ENCODE peak calls at places on chromosomes 12 and 14, in ten cellular contexts. One of them, this sample, is unnamed.

GRCh38 chr14:69149461-69150244 is 3.3 kb downstream of the DCAF5 start:
- DNase-seq in HepG2: no peak
- DNase-seq in IMR-90: no peak
- DNase-seq in endothelial cell of umbilical vein: peak; percentile 13
- DNase-seq in neural progenitor cell: no peak
- DNase-seq in GM23338: no peak
- DNase-seq in neuronal stem cell: no peak
- DNase-seq in PC-3: no peak
- DNase-seq in HCT116: no peak
- DNase-seq in mesenchymal stem cell: no peak
- DNase-seq in this sample: no peak

GRCh38 chr12:16884056-16884455 is 278.1 kb upstream of the LMO3 start:
- DNase-seq in PC-3: no peak
- DNase-seq in GM23338: no peak
- DNase-seq in HepG2: no peak
- DNase-seq in neuronal stem cell: no peak
- DNase-seq in neural progenitor cell: no peak
- DNase-seq in IMR-90: no peak
- DNase-seq in endothelial cell of umbilical vein: no peak
- DNase-seq in HCT116: no peak
- DNase-seq in mesenchymal stem cell: no peak
- DNase-seq in this sample: no peak

GRCh38 chr12:121579190-121579791 is 1.5 kb downstream of the KDM2B start:
- DNase-seq in GM23338: peak; percentile 73
- DNase-seq in HCT116: no peak
- DNase-seq in neuronal stem cell: peak; percentile 26
- DNase-seq in mesenchymal stem cell: peak; percentile 50
- DNase-seq in IMR-90: no peak
- DNase-seq in PC-3: peak; percentile 18
- DNase-seq in HepG2: no peak
- DNase-seq in neural progenitor cell: peak; percentile 65
- DNase-seq in endothelial cell of umbilical vein: no peak
- DNase-seq in this sample: no peak

GRCh38 chr14:104132981-104133380 is 5.4 kb upstream of the KIF26A start:
- DNase-seq in mesenchymal stem cell: no peak
- DNase-seq in HepG2: no peak
- DNase-seq in PC-3: no peak
- DNase-seq in neuronal stem cell: no peak
- DNase-seq in IMR-90: no peak
- DNase-seq in endothelial cell of umbilical vein: no peak
- DNase-seq in HCT116: no peak
- DNase-seq in neural progenitor cell: peak; percentile 78
- DNase-seq in GM23338: peak; percentile 73
- DNase-seq in this sample: no peak

GRCh38 chr14:93060841-93061240 is 54.9 kb downstream of the ITPK1 start:
- DNase-seq in endothelial cell of umbilical vein: no peak
- DNase-seq in mesenchymal stem cell: no peak
- DNase-seq in GM23338: no peak
- DNase-seq in HepG2: no peak
- DNase-seq in neural progenitor cell: no peak
- DNase-seq in HCT116: no peak
- DNase-seq in PC-3: no peak
- DNase-seq in neuronal stem cell: no peak
- DNase-seq in IMR-90: no peak
- DNase-seq in this sample: no peak

GRCh38 chr14:31988237-31988636 is 88.9 kb upstream of the ARHGAP5 start:
- DNase-seq in GM23338: no peak
- DNase-seq in mesenchymal stem cell: no peak
- DNase-seq in HCT116: no peak
- DNase-seq in endothelial cell of umbilical vein: no peak
- DNase-seq in neuronal stem cell: no peak
- DNase-seq in HepG2: peak; percentile 40
- DNase-seq in neural progenitor cell: no peak
- DNase-seq in IMR-90: no peak
- DNase-seq in PC-3: no peak
- DNase-seq in this sample: no peak

GRCh38 chr14:50828738-50829471 is 2.1 kb downstream of the NIN start:
- DNase-seq in mesenchymal stem cell: no peak
- DNase-seq in HCT116: no peak
- DNase-seq in endothelial cell of umbilical vein: no peak
- DNase-seq in PC-3: no peak
- DNase-seq in neuronal stem cell: no peak
- DNase-seq in neural progenitor cell: peak; percentile 13
- DNase-seq in HepG2: no peak
- DNase-seq in GM23338: no peak
- DNase-seq in IMR-90: no peak
- DNase-seq in this sample: no peak

GRCh38 chr14:77557391-77557790 is 58.8 kb upstream of the ISM2 start:
- DNase-seq in endothelial cell of umbilical vein: no peak
- DNase-seq in HepG2: no peak
- DNase-seq in GM23338: no peak
- DNase-seq in PC-3: no peak
- DNase-seq in neural progenitor cell: no peak
- DNase-seq in HCT116: no peak
- DNase-seq in mesenchymal stem cell: no peak
- DNase-seq in IMR-90: no peak
- DNase-seq in neuronal stem cell: no peak
- DNase-seq in this sample: no peak

GRCh38 chr12:13566286-13566685 is 369.8 kb downstream of the EMP1 start:
- DNase-seq in endothelial cell of umbilical vein: no peak
- DNase-seq in mesenchymal stem cell: no peak
- DNase-seq in PC-3: no peak
- DNase-seq in IMR-90: no peak
- DNase-seq in HepG2: no peak
- DNase-seq in neural progenitor cell: no peak
- DNase-seq in neuronal stem cell: no peak
- DNase-seq in GM23338: no peak
- DNase-seq in HCT116: no peak
- DNase-seq in this sample: no peak

GRCh38 chr14:58805605-58806358 is 168.0 kb downstream of the DACT1 start:
- DNase-seq in endothelial cell of umbilical vein: peak; percentile 46
- DNase-seq in HepG2: no peak
- DNase-seq in mesenchymal stem cell: peak; percentile 35
- DNase-seq in IMR-90: peak; percentile 44
- DNase-seq in PC-3: peak; percentile 65
- DNase-seq in HCT116: no peak
- DNase-seq in neural progenitor cell: no peak
- DNase-seq in neuronal stem cell: no peak
- DNase-seq in GM23338: no peak
- DNase-seq in this sample: peak; percentile 86

GRCh38 chr12:62123721-62124203 is 136.4 kb upstream of the USP15 start:
- DNase-seq in HCT116: peak; percentile 49
- DNase-seq in PC-3: peak; percentile 57
- DNase-seq in mesenchymal stem cell: peak; percentile 48
- DNase-seq in HepG2: peak; percentile 31
- DNase-seq in neuronal stem cell: peak; percentile 30
- DNase-seq in neural progenitor cell: peak; percentile 67
- DNase-seq in GM23338: peak; percentile 84
- DNase-seq in endothelial cell of umbilical vein: peak; percentile 31
- DNase-seq in IMR-90: peak; percentile 56
- DNase-seq in this sample: peak; percentile 37

GRCh38 chr14:21917699-21918436 is 244.2 kb upstream of the OR4E1 start:
- DNase-seq in GM23338: peak; percentile 83
- DNase-seq in neuronal stem cell: peak; percentile 33
- DNase-seq in PC-3: peak; percentile 95
- DNase-seq in IMR-90: peak; percentile 41
- DNase-seq in neural progenitor cell: peak; percentile 68
- DNase-seq in HepG2: peak; percentile 56
- DNase-seq in endothelial cell of umbilical vein: peak; percentile 91
- DNase-seq in HCT116: peak; percentile 31
- DNase-seq in mesenchymal stem cell: peak; percentile 38
- DNase-seq in this sample: peak; percentile 58

GRCh38 chr12:56081393-56082347 is 1.7 kb downstream of the ERBB3 start:
- DNase-seq in PC-3: no peak
- DNase-seq in IMR-90: no peak
- DNase-seq in neural progenitor cell: peak; percentile 18
- DNase-seq in HCT116: no peak
- DNase-seq in neuronal stem cell: no peak
- DNase-seq in mesenchymal stem cell: no peak
- DNase-seq in endothelial cell of umbilical vein: no peak
- DNase-seq in HepG2: peak; percentile 99
- DNase-seq in GM23338: peak; percentile 27
- DNase-seq in this sample: no peak

GRCh38 chr12:108214486-108214885 is 85.4 kb downstream of the WSCD2 start:
- DNase-seq in neuronal stem cell: peak; percentile 70
- DNase-seq in HepG2: peak; percentile 3
- DNase-seq in neural progenitor cell: peak; percentile 86
- DNase-seq in GM23338: peak; percentile 80
- DNase-seq in HCT116: no peak
- DNase-seq in endothelial cell of umbilical vein: peak; percentile 9
- DNase-seq in IMR-90: peak; percentile 7
- DNase-seq in PC-3: peak; percentile 37
- DNase-seq in mesenchymal stem cell: no peak
- DNase-seq in this sample: peak; percentile 7
- H3K4me2 ChIP-seq in neuronal stem cell: no peak overlapping the region
- H3K4me2 ChIP-seq in HepG2: no peak overlapping the region
- H3K4me2 ChIP-seq in neural progenitor cell: no peak overlapping the region
- H3K4me2 ChIP-seq in GM23338: no peak overlapping the region
- H3K4me2 ChIP-seq in HCT116: no peak overlapping the region
- H3K4me2 ChIP-seq in endothelial cell of umbilical vein: no peak overlapping the region
- H3K4me2 ChIP-seq in IMR-90: no peak overlapping the region
- H3K4me2 ChIP-seq in PC-3: no peak overlapping the region
- H3K4me2 ChIP-seq in mesenchymal stem cell: no peak overlapping the region
- H3K4me2 ChIP-seq in this sample: no peak overlapping the region

GRCh38 chr14:54687750-54688119 is 120.8 kb downstream of the SAMD4A start:
- DNase-seq in IMR-90: no peak
- DNase-seq in neural progenitor cell: no peak
- DNase-seq in HepG2: no peak
- DNase-seq in endothelial cell of umbilical vein: no peak
- DNase-seq in mesenchymal stem cell: no peak
- DNase-seq in GM23338: no peak
- DNase-seq in PC-3: no peak
- DNase-seq in HCT116: no peak
- DNase-seq in neuronal stem cell: no peak
- DNase-seq in this sample: no peak
- H2AFZ ChIP-seq in IMR-90: no peak overlapping the region
- H2AFZ ChIP-seq in neural progenitor cell: no peak overlapping the region
- H2AFZ ChIP-seq in HepG2: no peak overlapping the region
- H2AFZ ChIP-seq in endothelial cell of umbilical vein: no peak overlapping the region
- H2AFZ ChIP-seq in mesenchymal stem cell: no peak overlapping the region
- H2AFZ ChIP-seq in GM23338: no peak overlapping the region
- H2AFZ ChIP-seq in PC-3: no peak overlapping the region
- H2AFZ ChIP-seq in HCT116: no peak overlapping the region
- H2AFZ ChIP-seq in neuronal stem cell: no peak overlapping the region
- H2AFZ ChIP-seq in this sample: no peak overlapping the region

GRCh38 chr12:130571734-130572133 is 144.4 kb downstream of the RIMBP2 start:
- DNase-seq in neural progenitor cell: no peak
- DNase-seq in HepG2: no peak
- DNase-seq in GM23338: no peak
- DNase-seq in IMR-90: no peak
- DNase-seq in mesenchymal stem cell: no peak
- DNase-seq in neuronal stem cell: no peak
- DNase-seq in HCT116: no peak
- DNase-seq in endothelial cell of umbilical vein: no peak
- DNase-seq in PC-3: no peak
- DNase-seq in this sample: no peak

GRCh38 chr12:130573235-130573634 is 142.9 kb downstream of the RIMBP2 start:
- DNase-seq in neural progenitor cell: no peak
- DNase-seq in IMR-90: no peak
- DNase-seq in endothelial cell of umbilical vein: no peak
- DNase-seq in HCT116: no peak
- DNase-seq in PC-3: no peak
- DNase-seq in mesenchymal stem cell: no peak
- DNase-seq in neuronal stem cell: no peak
- DNase-seq in GM23338: no peak
- DNase-seq in HepG2: no peak
- DNase-seq in this sample: no peak

GRCh38 chr12:130571089-130571488 is 145.0 kb downstream of the RIMBP2 start:
- DNase-seq in HepG2: no peak
- DNase-seq in mesenchymal stem cell: no peak
- DNase-seq in HCT116: no peak
- DNase-seq in neuronal stem cell: no peak
- DNase-seq in PC-3: no peak
- DNase-seq in IMR-90: no peak
- DNase-seq in neural progenitor cell: no peak
- DNase-seq in GM23338: no peak
- DNase-seq in endothelial cell of umbilical vein: no peak
- DNase-seq in this sample: no peak

GRCh38 chr12:130574402-130574801 is 141.7 kb downstream of the RIMBP2 start:
- DNase-seq in IMR-90: no peak
- DNase-seq in PC-3: no peak
- DNase-seq in HepG2: no peak
- DNase-seq in neuronal stem cell: no peak
- DNase-seq in HCT116: no peak
- DNase-seq in GM23338: no peak
- DNase-seq in mesenchymal stem cell: no peak
- DNase-seq in neural progenitor cell: no peak
- DNase-seq in endothelial cell of umbilical vein: no peak
- DNase-seq in this sample: no peak

DNA sequence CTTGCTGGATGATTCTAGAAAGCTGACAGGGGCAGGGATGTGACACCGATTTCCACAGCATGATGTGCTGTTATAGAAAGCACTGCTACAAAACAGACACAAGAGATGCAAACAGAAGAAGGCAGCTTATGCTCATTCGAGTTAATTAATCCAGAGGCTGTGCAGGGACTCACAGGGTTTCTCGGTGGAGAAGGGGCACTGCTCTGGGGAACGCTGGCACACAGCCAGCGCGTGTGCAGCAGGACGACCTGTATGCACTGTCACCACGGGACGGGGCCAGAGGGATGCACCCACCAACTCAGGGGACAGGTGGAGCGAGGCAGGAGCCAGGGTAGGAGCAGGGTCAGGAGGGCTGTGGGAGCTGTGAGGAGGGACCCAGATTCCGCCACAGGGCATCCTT is 143.5 kb downstream of the RIMBP2 start:
- DNase-seq in PC-3: no peak
- DNase-seq in endothelial cell of umbilical vein: no peak
- DNase-seq in HepG2: no peak
- DNase-seq in mesenchymal stem cell: no peak
- DNase-seq in neural progenitor cell: no peak
- DNase-seq in IMR-90: no peak
- DNase-seq in GM23338: no peak
- DNase-seq in neuronal stem cell: no peak
- DNase-seq in HCT116: no peak
- DNase-seq in this sample: no peak
- H3K4me3 ChIP-seq in PC-3: no peak overlapping the region
- H3K4me3 ChIP-seq in endothelial cell of umbilical vein: no peak overlapping the region
- H3K4me3 ChIP-seq in HepG2: no peak overlapping the region
- H3K4me3 ChIP-seq in mesenchymal stem cell: no peak overlapping the region
- H3K4me3 ChIP-seq in neural progenitor cell: no peak overlapping the region
- H3K4me3 ChIP-seq in IMR-90: no peak overlapping the region
- H3K4me3 ChIP-seq in GM23338: no peak overlapping the region
- H3K4me3 ChIP-seq in neuronal stem cell: no peak overlapping the region
- H3K4me3 ChIP-seq in HCT116: no peak overlapping the region
- H3K4me3 ChIP-seq in this sample: no peak overlapping the region

DNA sequence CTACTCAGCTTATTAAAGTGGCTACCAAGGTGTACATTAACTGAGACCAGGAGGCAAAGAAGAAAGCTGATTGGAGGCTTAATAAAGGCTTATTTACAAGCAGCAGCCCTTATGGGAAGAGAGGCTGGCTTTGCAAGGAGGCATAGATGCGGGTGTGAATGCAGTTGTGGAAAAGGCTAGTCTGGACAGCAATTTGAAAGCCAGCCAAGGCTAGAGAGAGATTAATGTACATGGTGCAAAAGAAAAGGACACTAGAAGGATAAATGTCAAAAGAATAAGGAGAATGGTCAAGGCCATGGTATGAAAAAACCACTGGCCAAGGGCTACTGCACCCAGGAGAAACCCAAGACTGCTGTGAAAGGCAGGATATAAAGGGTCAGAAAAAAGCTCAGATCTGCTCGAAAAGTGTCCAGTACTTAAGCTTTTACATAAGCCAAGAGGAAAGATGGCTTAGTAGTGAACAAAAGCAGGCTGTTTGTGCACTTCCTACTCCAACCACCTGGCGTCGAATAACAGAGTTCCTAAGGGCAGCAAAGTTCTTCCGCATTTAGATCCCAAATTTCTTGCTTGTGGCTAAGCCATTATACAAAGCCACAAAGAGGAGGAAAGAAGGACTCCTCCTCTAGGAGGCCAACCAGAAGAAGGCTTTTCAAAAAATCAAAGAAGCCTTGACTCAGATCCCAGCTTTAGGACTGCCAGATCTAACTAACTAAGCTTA is 24.0 kb downstream of the KLRK1 start:
- DNase-seq in neuronal stem cell: no peak
- DNase-seq in endothelial cell of umbilical vein: peak; percentile 55
- DNase-seq in neural progenitor cell: peak; percentile 3
- DNase-seq in mesenchymal stem cell: peak; percentile 46
- DNase-seq in IMR-90: peak; percentile 33
- DNase-seq in GM23338: no peak
- DNase-seq in HepG2: no peak
- DNase-seq in PC-3: peak; percentile 28
- DNase-seq in HCT116: peak; percentile 26
- DNase-seq in this sample: peak; percentile 58
- H3K4me2 ChIP-seq in neuronal stem cell: peak overlapping the region; percentile 73
- H3K4me2 ChIP-seq in endothelial cell of umbilical vein: peak overlapping the region; percentile 93
- H3K4me2 ChIP-seq in neural progenitor cell: peak overlapping the region; percentile 74
- H3K4me2 ChIP-seq in mesenchymal stem cell: peak overlapping the region; percentile 79
- H3K4me2 ChIP-seq in IMR-90: peak overlapping the region; percentile 95
- H3K4me2 ChIP-seq in GM23338: peak overlapping the region; percentile 86
- H3K4me2 ChIP-seq in HepG2: peak overlapping the region; percentile 84
- H3K4me2 ChIP-seq in PC-3: peak overlapping the region; percentile 93
- H3K4me2 ChIP-seq in HCT116: peak overlapping the region; percentile 90
- H3K4me2 ChIP-seq in this sample: peak overlapping the region; percentile 85

This sample was measured in fibroblast of lung.